ENCODE peak calls at places on chromosomes 6 and 20, in nine cellular contexts. P is cardiac muscle cell, A is IMR-90, B is B cell, C is OCI-LY7, O is foreskin fibroblast, K is fibroblast of pulmonary artery, H is neural crest cell, Z is heart right ventricle. J is an unnamed sample.

GRCh38 chr6:13813621-13814175 is 659 bp downstream of the MCUR1 start:
- DNase-seq in P (peak; percentile 94), A (peak; percentile 50), B (peak; percentile 53), C (peak; percentile 46), O (peak; percentile 52), K (peak; percentile 62), H (peak; percentile 63), Z (peak; percentile 69), J (peak; percentile 71)

GRCh38 chr20:21137078-21137477 is 11.2 kb downstream of the KIZ start:
- DNase-seq in P (no peak), A (no peak), B (no peak), C (no peak), O (no peak), K (no peak), H (no peak), Z (no peak), J (no peak)

GRCh38 chr6:142833054-142833453 is 111.9 kb downstream of the HIVEP2 start:
- DNase-seq in P (no peak), A (peak; percentile 98), B (no peak), C (no peak), O (peak; percentile 92), K (peak; percentile 90), H (no peak), Z (no peak), J (peak; percentile 91)

GRCh38 chr6:157848693-157849092 is 25.6 kb downstream of the SNX9 start:
- DNase-seq in P (no peak), A (no peak), B (no peak), C (no peak), O (no peak), K (no peak), H (no peak), Z (no peak), J (no peak)

GRCh38 chr6:87590989-87591388 is 1.1 kb downstream of the ORC3 start:
- DNase-seq in P (no peak), A (peak; percentile 18), B (no peak), C (no peak), O (no peak), K (no peak), H (no peak), Z (no peak), J (no peak)

GRCh38 chr6:156396791-156397418 is 380.3 kb upstream of the ARID1B start:
- DNase-seq in P (no peak), A (no peak), B (no peak), C (peak; percentile 87), O (no peak), K (no peak), H (no peak), Z (no peak), J (no peak)

GRCh38 chr20:19349879-19350278 is 137.4 kb downstream of the SLC24A3 start:
- DNase-seq in P (no peak), A (no peak), B (no peak), C (no peak), O (no peak), K (no peak), H (no peak), Z (no peak), J (no peak)

GRCh38 chr20:34747479-34747878 is 43.3 kb downstream of the TP53INP2 start:
- DNase-seq in P (no peak), A (no peak), B (no peak), C (no peak), O (no peak), K (no peak), H (no peak), Z (no peak), J (no peak)

GRCh38 chr6:3259491-3259958 is 778 bp downstream of the PSMG4 start:
- DNase-seq in P (peak; percentile 45), A (peak; percentile 41), B (peak; percentile 46), C (peak; percentile 67), O (peak; percentile 28), K (peak; percentile 31), H (no peak), Z (peak; percentile 33), J (peak; percentile 24)

GRCh38 chr6:11245406-11245990 is 13.0 kb upstream of the NEDD9 start:
- DNase-seq in P (no peak), A (no peak), B (no peak), C (no peak), O (no peak), K (no peak), H (no peak), Z (no peak), J (no peak)

GRCh38 chr6:5671604-5672559 is 334.8 kb downstream of the NRN1 start:
- DNase-seq in P (no peak), A (no peak), B (no peak), C (peak; percentile 22), O (peak; percentile 46), K (no peak), H (no peak), Z (no peak), J (no peak)

GRCh38 chr6:34249469-34250370 is 914 bp upstream of the SMIM29 start:
- DNase-seq in P (no peak), A (no peak), B (no peak), C (no peak), O (no peak), K (no peak), H (no peak), Z (no peak), J (no peak)

GRCh38 chr6:31907158-31907813 is 5.4 kb upstream of the ZBTB12 start:
- DNase-seq in P (no peak), A (peak; percentile 85), B (no peak), C (no peak), O (peak; percentile 75), K (peak; percentile 96), H (no peak), Z (no peak), J (peak; percentile 45)

GRCh38 chr6:82955841-82956240 is 109.8 kb downstream of the UBE3D start:
- DNase-seq in P (no peak), A (peak; percentile 92), B (no peak), C (no peak), O (peak; percentile 76), K (peak; percentile 43), H (no peak), Z (no peak), J (peak; percentile 77)

GRCh38 chr6:36345681-36346417 is 9.2 kb upstream of the BNIP5 start:
- DNase-seq in P (peak; percentile 39), A (no peak), B (no peak), C (no peak), O (no peak), K (peak; percentile 53), H (no peak), Z (no peak), J (no peak)

GRCh38 chr6:99614430-99615161 is 8.0 kb downstream of the PRDM13 start:
- DNase-seq in P (peak; percentile 46), A (no peak), B (no peak), C (no peak), O (no peak), K (no peak), H (no peak), Z (no peak), J (no peak)

GRCh38 chr6:107713214-107713962 is 110.7 kb downstream of the SCML4 start:
- DNase-seq in P (no peak), A (no peak), B (no peak), C (peak; percentile 78), O (no peak), K (no peak), H (no peak), Z (no peak), J (no peak)

GRCh38 chr6:17585766-17586502 is 14.2 kb upstream of the FAM8A1 start:
- DNase-seq in P (no peak), A (no peak), B (no peak), C (peak; percentile 16), O (no peak), K (no peak), H (no peak), Z (no peak), J (no peak)

GRCh38 chr20:46312945-46313861 is 4.9 kb upstream of the CDH22 start:
- DNase-seq in P (no peak), A (no peak), B (no peak), C (no peak), O (no peak), K (no peak), H (no peak), Z (no peak), J (no peak)

GRCh38 chr6:113329942-113330897 is 526.9 kb upstream of the MARCKS start:
- DNase-seq in P (no peak), A (no peak), B (no peak), C (no peak), O (no peak), K (no peak), H (no peak), Z (no peak), J (no peak)

GRCh38 chr20:63183422-63184146 is 32.3 kb downstream of the YTHDF1 start:
- DNase-seq in P (peak; percentile 63), A (no peak), B (peak; percentile 42), C (peak; percentile 57), O (no peak), K (peak; percentile 24), H (peak; percentile 46), Z (no peak), J (no peak)

GRCh38 chr6:56909115-56909907 is 45.6 kb upstream of the BEND6 start:
- DNase-seq in P (no peak), A (peak; percentile 54), B (no peak), C (no peak), O (peak; percentile 37), K (no peak), H (no peak), Z (no peak), J (no peak)

GRCh38 chr6:41488392-41489129 is 57.6 kb upstream of the FOXP4 start:
- DNase-seq in P (peak; percentile 79), A (peak; percentile 92), B (no peak), C (no peak), O (peak; percentile 21), K (peak; percentile 82), H (no peak), Z (no peak), J (peak; percentile 87)

GRCh38 chr20:12928755-12929401 is 79.9 kb upstream of the SPTLC3 start:
- DNase-seq in P (no peak), A (peak; percentile 87), B (no peak), C (no peak), O (peak; percentile 64), K (peak; percentile 74), H (no peak), Z (no peak), J (peak; percentile 87)
- TF ChIP-seq CTCF in P (no peak), A (no peak), B (no peak), C (no peak), O (no peak), K (no peak), H (no peak), Z (no peak), J (no peak)

GRCh38 chr6:51585264-51585663 is 502.1 kb downstream of the PKHD1 start:
- DNase-seq in P (no peak), A (no peak), B (no peak), C (no peak), O (no peak), K (no peak), H (no peak), Z (no peak), J (no peak)
- TF ChIP-seq CTCF in P (no peak), A (no peak), B (no peak), C (no peak), O (no peak), K (no peak), H (no peak), Z (no peak), J (no peak)

GRCh38 chr20:23357767-23358562 is 4.0 kb upstream of the GZF1 start:
- DNase-seq in P (peak; percentile 99), A (peak; percentile 99), B (peak; percentile 100), C (peak; percentile 99), O (peak; percentile 100), K (peak; percentile 100), H (peak; percentile 97), Z (peak; percentile 100), J (peak; percentile 100)
- TF ChIP-seq CTCF in P (no peak), A (peak; percentile 5), B (no peak), C (no peak), O (no peak), K (no peak), H (no peak), Z (no peak), J (no peak)

GRCh38 chr20:59576216-59576953 is 28.0 kb upstream of the PHACTR3 start:
- DNase-seq in P (no peak), A (no peak), B (no peak), C (no peak), O (no peak), K (no peak), H (no peak), Z (no peak), J (no peak)
- TF ChIP-seq CTCF in P (no peak), A (no peak), B (no peak), C (no peak), O (no peak), K (no peak), H (no peak), Z (no peak), J (no peak)